ENCODE peak calls at places on chromosome 14, in five cellular contexts. One of them, this sample, is unnamed.

GRCh38 chr14:69363055-69363454 is 35.0 kb downstream of the ERH start:
- DNase-seq in upper lobe of right lung: no peak
- DNase-seq in pancreas: no peak
- DNase-seq in WERI-Rb-1: peak; percentile 54
- DNase-seq in suprapubic skin: no peak
- DNase-seq in this sample: no peak

GRCh38 chr14:55306938-55307589 is 35.8 kb downstream of the FBXO34 start:
- DNase-seq in upper lobe of right lung: no peak
- DNase-seq in WERI-Rb-1: no peak
- DNase-seq in pancreas: no peak
- DNase-seq in suprapubic skin: no peak
- DNase-seq in this sample: no peak

GRCh38 chr14:23399591-23399990 is 8.5 kb downstream of the MYH6 start:
- DNase-seq in WERI-Rb-1: no peak
- DNase-seq in pancreas: no peak
- DNase-seq in upper lobe of right lung: no peak
- DNase-seq in suprapubic skin: no peak
- DNase-seq in this sample: no peak

GRCh38 chr14:60935283-60935682 is 45.6 kb downstream of the TRMT5 start:
- DNase-seq in upper lobe of right lung: no peak
- DNase-seq in pancreas: no peak
- DNase-seq in suprapubic skin: no peak
- DNase-seq in WERI-Rb-1: no peak
- DNase-seq in this sample: no peak

GRCh38 chr14:72665259-72665658 is 228.6 kb downstream of the DPF3 start:
- DNase-seq in suprapubic skin: no peak
- DNase-seq in upper lobe of right lung: no peak
- DNase-seq in WERI-Rb-1: no peak
- DNase-seq in pancreas: no peak
- DNase-seq in this sample: no peak

GRCh38 chr14:33634631-33635030 is 316.2 kb downstream of the EGLN3 start:
- DNase-seq in pancreas: no peak
- DNase-seq in suprapubic skin: no peak
- DNase-seq in WERI-Rb-1: no peak
- DNase-seq in upper lobe of right lung: no peak
- DNase-seq in this sample: no peak

GRCh38 chr14:105933238-105933637 is 406.9 kb downstream of the TMEM121 start:
- DNase-seq in upper lobe of right lung: no peak
- DNase-seq in suprapubic skin: peak; percentile 16
- DNase-seq in pancreas: no peak
- DNase-seq in WERI-Rb-1: no peak
- DNase-seq in this sample: peak; percentile 6

GRCh38 chr14:23669441-23669840 is 33.3 kb downstream of the DHRS2 start:
- DNase-seq in upper lobe of right lung: no peak
- DNase-seq in pancreas: no peak
- DNase-seq in suprapubic skin: no peak
- DNase-seq in WERI-Rb-1: no peak
- DNase-seq in this sample: no peak

GRCh38 chr14:29738056-29738455 is 189.6 kb downstream of the PRKD1 start:
- DNase-seq in upper lobe of right lung: no peak
- DNase-seq in suprapubic skin: no peak
- DNase-seq in WERI-Rb-1: no peak
- DNase-seq in pancreas: no peak
- DNase-seq in this sample: no peak

GRCh38 chr14:74794947-74795346 is 31.8 kb downstream of the YLPM1 start:
- DNase-seq in WERI-Rb-1: no peak
- DNase-seq in suprapubic skin: no peak
- DNase-seq in upper lobe of right lung: no peak
- DNase-seq in pancreas: no peak
- DNase-seq in this sample: no peak
- H3K36me3 ChIP-seq in WERI-Rb-1: peaks cover 52% of the 10 kb centered on the region
- H3K36me3 ChIP-seq in suprapubic skin: peaks cover 22% of the 10 kb centered on the region
- H3K36me3 ChIP-seq in upper lobe of right lung: peaks cover 31% of the 10 kb centered on the region
- H3K36me3 ChIP-seq in pancreas: no peaks in the 10 kb centered on the region
- H3K36me3 ChIP-seq in this sample: peaks cover 16% of the 10 kb centered on the region

GRCh38 chr14:64272019-64272418 is 22.2 kb downstream of the ESR2 start:
- DNase-seq in pancreas: no peak
- DNase-seq in upper lobe of right lung: no peak
- DNase-seq in WERI-Rb-1: no peak
- DNase-seq in suprapubic skin: no peak
- DNase-seq in this sample: no peak
- H3K27ac ChIP-seq in pancreas: no peak overlapping the region
- H3K27ac ChIP-seq in upper lobe of right lung: no peak overlapping the region
- H3K27ac ChIP-seq in WERI-Rb-1: no peak overlapping the region
- H3K27ac ChIP-seq in suprapubic skin: no peak overlapping the region
- H3K27ac ChIP-seq in this sample: no peak overlapping the region

GRCh38 chr14:95875831-95876768 is 532 bp upstream of the TUNAR start:
- DNase-seq in upper lobe of right lung: no peak
- DNase-seq in suprapubic skin: no peak
- DNase-seq in WERI-Rb-1: peak; percentile 56
- DNase-seq in pancreas: no peak
- DNase-seq in this sample: no peak

GRCh38 chr14:95871531-95871930 is 5.1 kb upstream of the TUNAR start:
- DNase-seq in suprapubic skin: no peak
- DNase-seq in WERI-Rb-1: no peak
- DNase-seq in pancreas: no peak
- DNase-seq in upper lobe of right lung: no peak
- DNase-seq in this sample: no peak

GRCh38 chr14:95872777-95873176 is 3.9 kb upstream of the TUNAR start:
- DNase-seq in WERI-Rb-1: peak; percentile 17
- DNase-seq in suprapubic skin: no peak
- DNase-seq in upper lobe of right lung: no peak
- DNase-seq in pancreas: no peak
- DNase-seq in this sample: no peak

GRCh38 chr14:95877633-95878032 is 1.0 kb downstream of the TUNAR start:
- DNase-seq in suprapubic skin: no peak
- DNase-seq in upper lobe of right lung: no peak
- DNase-seq in WERI-Rb-1: no peak
- DNase-seq in pancreas: no peak
- DNase-seq in this sample: no peak

DNA sequence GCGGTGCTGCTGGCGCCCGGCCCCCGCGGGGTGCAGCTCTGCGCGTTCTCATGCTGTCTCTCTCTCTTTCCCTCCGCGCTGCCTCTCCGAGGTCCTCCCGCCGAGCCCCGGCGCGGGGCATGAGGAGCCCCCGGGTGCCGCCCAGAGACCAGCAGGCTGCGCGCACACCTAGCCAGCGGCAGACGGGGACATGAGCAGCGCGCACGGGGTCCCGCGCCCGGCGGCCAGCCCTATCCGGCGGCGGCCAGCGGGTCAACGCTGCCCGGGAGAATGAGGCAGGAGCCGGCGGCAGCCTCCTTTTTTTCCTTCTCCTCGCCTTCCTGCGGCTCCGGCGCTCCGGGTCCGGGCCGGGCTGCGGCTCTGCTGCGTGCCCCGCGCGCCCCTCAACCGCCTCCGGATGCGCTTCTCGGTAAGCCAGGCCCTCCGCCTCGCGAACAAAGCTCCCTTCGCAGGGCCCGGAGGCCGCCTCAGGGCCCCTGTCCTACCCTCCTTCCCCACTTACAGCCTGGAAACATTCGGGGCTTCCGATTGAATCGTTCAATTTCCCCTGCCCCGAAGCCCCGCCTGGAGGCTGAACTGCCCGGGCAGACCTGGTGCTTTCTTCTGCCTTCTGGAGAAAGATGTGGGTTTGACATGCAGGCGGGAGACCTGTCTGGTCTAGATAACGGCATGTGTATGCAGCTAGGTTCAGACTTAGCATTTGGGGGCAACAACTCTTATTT is at the start of gene TUNAR:
- DNase-seq in suprapubic skin: no peak
- DNase-seq in WERI-Rb-1: peak; percentile 40
- DNase-seq in pancreas: no peak
- DNase-seq in upper lobe of right lung: no peak
- DNase-seq in this sample: no peak
- H3K4me3 ChIP-seq in suprapubic skin: peak within 1 kb of the TSS; percentile 37
- H3K4me3 ChIP-seq in WERI-Rb-1: peak within 1 kb of the TSS; percentile 54
- H3K4me3 ChIP-seq in pancreas: no peak within 1 kb of the TSS
- H3K4me3 ChIP-seq in upper lobe of right lung: no peak within 1 kb of the TSS
- H3K4me3 ChIP-seq in this sample: no peak within 1 kb of the TSS

GRCh38 chr14:79408696-79409095 is 802.6 kb downstream of the DIO2 start:
- DNase-seq in WERI-Rb-1: no peak
- DNase-seq in upper lobe of right lung: no peak
- DNase-seq in pancreas: no peak
- DNase-seq in suprapubic skin: no peak
- DNase-seq in this sample: no peak

GRCh38 chr14:79407572-79407971 is 803.7 kb downstream of the DIO2 start:
- DNase-seq in pancreas: no peak
- DNase-seq in WERI-Rb-1: no peak
- DNase-seq in upper lobe of right lung: no peak
- DNase-seq in suprapubic skin: no peak
- DNase-seq in this sample: no peak

GRCh38 chr14:79405511-79405910 is 805.8 kb downstream of the DIO2 start:
- DNase-seq in pancreas: no peak
- DNase-seq in WERI-Rb-1: no peak
- DNase-seq in suprapubic skin: no peak
- DNase-seq in upper lobe of right lung: no peak
- DNase-seq in this sample: no peak

DNA sequence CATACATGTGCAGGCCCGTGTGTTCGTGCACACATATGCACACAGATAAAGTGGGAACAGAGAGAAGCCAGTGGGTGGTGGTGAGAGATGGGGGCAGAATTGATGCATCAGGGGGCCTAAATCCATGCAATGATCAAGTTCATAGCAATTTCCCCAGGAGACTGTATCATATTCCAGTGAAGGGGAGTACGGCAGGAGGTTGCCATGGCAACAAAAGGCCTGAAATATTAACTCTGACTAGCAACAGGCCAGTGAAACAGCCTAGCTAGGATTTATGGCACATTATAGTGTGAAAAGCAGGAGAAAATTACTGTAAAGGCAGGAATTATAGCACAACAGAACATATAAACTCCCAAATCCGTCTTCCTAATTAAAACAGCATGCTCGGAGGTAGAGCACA is 806.4 kb downstream of the DIO2 start:
- DNase-seq in WERI-Rb-1: no peak
- DNase-seq in upper lobe of right lung: no peak
- DNase-seq in pancreas: no peak
- DNase-seq in suprapubic skin: no peak
- DNase-seq in this sample: no peak
- H3K36me3 ChIP-seq in WERI-Rb-1: no peaks in the 10 kb centered on the region
- H3K36me3 ChIP-seq in upper lobe of right lung: no peaks in the 10 kb centered on the region
- H3K36me3 ChIP-seq in pancreas: no peaks in the 10 kb centered on the region
- H3K36me3 ChIP-seq in suprapubic skin: no peaks in the 10 kb centered on the region
- H3K36me3 ChIP-seq in this sample: no peaks in the 10 kb centered on the region